ENCODE peak calls at places on chromosomes 6 and 20, in five cellular contexts. J, X, S, D and K are unnamed samples.

GRCh38 chr20:44056010-44056698 is 130.8 kb downstream of the JPH2 start:
- DNase-seq in J (no peak), X (no peak), S (no peak), D (peak), K (peak)

GRCh38 chr20:2700913-2701620 is 8.5 kb downstream of the EBF4 start:
- DNase-seq in J (no peak), X (no peak), S (no peak), D (no peak), K (no peak)

GRCh38 chr6:135438907-135439535 is 58.5 kb downstream of the AHI1 start:
- DNase-seq in J (no peak), X (peak), S (peak), D (no peak), K (peak)

GRCh38 chr6:346389-347030 is 45.0 kb upstream of the IRF4 start:
- DNase-seq in J (no peak), X (no peak), S (no peak), D (no peak), K (no peak)

GRCh38 chr6:15575357-15576037 is 87.3 kb downstream of the DTNBP1 start:
- DNase-seq in J (no peak), X (no peak), S (no peak), D (no peak), K (no peak)

GRCh38 chr6:150638765-150639164 is 39.1 kb downstream of the PLEKHG1 start:
- DNase-seq in J (no peak), X (no peak), S (no peak), D (no peak), K (no peak)

GRCh38 chr6:75848274-75848673 is 99.2 kb downstream of the MYO6 start:
- DNase-seq in J (no peak), X (no peak), S (no peak), D (no peak), K (no peak)

GRCh38 chr6:159762681-159763293 is 942 bp downstream of the ACAT2 start:
- DNase-seq in J (peak), X (peak), S (no peak), D (peak), K (peak)

GRCh38 chr6:121826156-121826810 is 390.8 kb downstream of the GJA1 start:
- DNase-seq in J (no peak), X (no peak), S (no peak), D (no peak), K (no peak)

GRCh38 chr6:25490018-25490865 is 161.8 kb upstream of the SCGN start:
- DNase-seq in J (peak), X (peak), S (peak), D (peak), K (peak)

GRCh38 chr20:25078662-25079061 is 3.3 kb downstream of the VSX1 start:
- DNase-seq in J (no peak), X (no peak), S (no peak), D (no peak), K (no peak)

GRCh38 chr20:1319051-1319450 is 9.9 kb downstream of the SDCBP2 start:
- DNase-seq in J (no peak), X (no peak), S (no peak), D (no peak), K (no peak)

GRCh38 chr20:62924567-62925419 is 1.5 kb downstream of the DIDO1 start:
- DNase-seq in J (peak), X (no peak), S (no peak), D (no peak), K (peak)

GRCh38 chr6:111122458-111123286 is 35.4 kb downstream of the SLC16A10 start:
- DNase-seq in J (no peak), X (no peak), S (no peak), D (no peak), K (no peak)

GRCh38 chr6:154432533-154433476 is 76.2 kb upstream of the IPCEF1 start:
- DNase-seq in J (no peak), X (no peak), S (no peak), D (no peak), K (no peak)

GRCh38 chr20:21862224-21862927 is 156.9 kb downstream of the PAX1 start:
- DNase-seq in J (no peak), X (no peak), S (no peak), D (no peak), K (no peak)

GRCh38 chr6:2990179-2990931 is 9.3 kb upstream of the NQO2 start:
- DNase-seq in J (peak), X (peak), S (no peak), D (no peak), K (no peak)

GRCh38 chr20:58659841-58660240 is 8.8 kb downstream of the STX16 start:
- DNase-seq in J (no peak), X (peak), S (no peak), D (no peak), K (no peak)

GRCh38 chr6:43951063-43951755 is 176.0 kb downstream of the MRPL14 start:
- DNase-seq in J (peak), X (peak), S (no peak), D (no peak), K (peak)

GRCh38 chr20:57455386-57455785 is 64.2 kb downstream of the RBM38 start:
- DNase-seq in J (no peak), X (no peak), S (no peak), D (no peak), K (no peak)

GRCh38 chr6:63640062-63640461 is 4.5 kb downstream of the PHF3 start:
- DNase-seq in J (no peak), X (no peak), S (no peak), D (no peak), K (no peak)

GRCh38 chr6:37210313-37210898 is 40.5 kb downstream of the PIM1 start:
- DNase-seq in J (no peak), X (peak), S (peak), D (peak), K (peak)

GRCh38 chr6:31969712-31970603 is 2.0 kb downstream of the DXO start:
- DNase-seq in J (peak), X (no peak), S (no peak), D (no peak), K (no peak)

GRCh38 chr6:159682265-159682664 is 10.8 kb downstream of the SOD2 start:
- DNase-seq in J (no peak), X (no peak), S (no peak), D (no peak), K (no peak)

GRCh38 chr6:156935000-156935399 is 157.8 kb downstream of the ARID1B start:
- DNase-seq in J (no peak), X (no peak), S (no peak), D (no peak), K (no peak)

GRCh38 chr6:42961020-42961470 is 491 bp downstream of the GNMT start:
- DNase-seq in J (no peak), X (no peak), S (no peak), D (no peak), K (no peak)